ENCODE peak calls at places on chromosomes 16 and 17, in four cellular contexts. Q, I, W and R are unnamed samples.

GRCh38 chr16:85047867-85048455 is 20.4 kb downstream of the KIAA0513 start:
- DNase-seq in I (no peak), Q (no peak), W (no peak), R (no peak)

GRCh38 chr16:89200850-89201466 is 621 bp upstream of the SLC22A31 start:
- DNase-seq in Q (peak; percentile 40), W (no peak), I (no peak), R (no peak)

GRCh38 chr17:80512233-80512632 is 32.4 kb upstream of the RPTOR start:
- DNase-seq in W (no peak), Q (no peak), I (no peak), R (no peak)

GRCh38 chr16:2482181-2483107 is 7.5 kb downstream of the TBC1D24 start:
- DNase-seq in W (no peak), Q (no peak), I (no peak), R (no peak)

GRCh38 chr17:21418446-21419298 is 42.5 kb downstream of the KCNJ12 start:
- DNase-seq in I (no peak), Q (no peak), W (no peak), R (no peak)

GRCh38 chr17:67212716-67213417 is 32.1 kb downstream of the HELZ start:
- DNase-seq in W (no peak), Q (no peak), I (peak; percentile 49), R (no peak)

GRCh38 chr16:67394271-67395104 is 1.2 kb upstream of the TPPP3 start:
- DNase-seq in Q (no peak), I (no peak), W (no peak), R (no peak)

GRCh38 chr16:53456625-53457024 is 22.4 kb downstream of the RBL2 start:
- DNase-seq in I (no peak), Q (no peak), W (peak; percentile 18), R (peak; percentile 37)

GRCh38 chr17:69057280-69057679 is 3.4 kb downstream of the ABCA9 start:
- DNase-seq in W (no peak), I (no peak), Q (no peak), R (no peak)

GRCh38 chr17:6796017-6796886 is 20.2 kb downstream of the FBXO39 start:
- DNase-seq in Q (no peak), I (peak; percentile 55), W (no peak), R (no peak)

GRCh38 chr17:42679492-42680330 is 1.9 kb downstream of the CCR10 start:
- DNase-seq in Q (peak; percentile 95), W (peak; percentile 67), I (peak; percentile 59), R (peak; percentile 58)

GRCh38 chr17:37446027-37446426 is 39.3 kb downstream of the TADA2A start:
- DNase-seq in Q (no peak), I (peak; percentile 19), W (no peak), R (no peak)

GRCh38 chr16:19757026-19757425 is 39.0 kb downstream of the IQCK start:
- DNase-seq in W (no peak), Q (no peak), I (peak; percentile 28), R (no peak)

GRCh38 chr16:8655184-8655717 is 19.2 kb upstream of the ABAT start:
- DNase-seq in I (peak; percentile 36), Q (peak; percentile 63), W (no peak), R (no peak)

GRCh38 chr16:54511181-54511731 is 224.7 kb upstream of the IRX3 start:
- DNase-seq in Q (no peak), I (peak; percentile 5), W (no peak), R (no peak)

GRCh38 chr16:1610841-1611653 is 825 bp downstream of the IFT140 start:
- DNase-seq in W (no peak), I (peak; percentile 81), Q (no peak), R (no peak)

GRCh38 chr17:37488009-37488604 is 1.6 kb upstream of the DUSP14 start:
- DNase-seq in W (no peak), I (peak; percentile 96), Q (no peak), R (no peak)

GRCh38 chr17:8728251-8728925 is 16.2 kb downstream of the CCDC42 start:
- DNase-seq in Q (no peak), W (no peak), I (no peak), R (no peak)

GRCh38 chr16:74563828-74564263 is 43.1 kb downstream of the GLG1 start:
- DNase-seq in Q (no peak), W (no peak), I (no peak), R (no peak)

GRCh38 chr17:50565559-50566350 is 5.2 kb downstream of the CACNA1G start:
- DNase-seq in Q (no peak), W (no peak), I (no peak), R (no peak)

GRCh38 chr16:47574091-47575054 is 113.2 kb downstream of the PHKB start:
- DNase-seq in Q (no peak), W (no peak), I (peak; percentile 85), R (no peak)

GRCh38 chr17:83118071-83118841 is 38.8 kb downstream of the METRNL start:
- DNase-seq in Q (no peak), W (no peak), I (no peak), R (no peak)

GRCh38 chr17:49963626-49964538 is 5.1 kb upstream of the DLX4 start:
- DNase-seq in W (no peak), I (no peak), Q (peak; percentile 69), R (no peak)

GRCh38 chr16:81796035-81796434 is 16.9 kb downstream of the PLCG2 start:
- DNase-seq in W (no peak), I (no peak), Q (no peak), R (no peak)

GRCh38 chr16:73713817-73714495 is 582.7 kb upstream of the PSMD7 start:
- DNase-seq in W (no peak), Q (peak; percentile 60), I (no peak), R (no peak)

GRCh38 chr17:3920940-3921852 is 4.9 kb upstream of the P2RX1 start:
- DNase-seq in W (no peak), Q (no peak), I (no peak), R (no peak)

GRCh38 chr17:69597898-69598692 is 183.6 kb downstream of the MAP2K6 start:
- DNase-seq in I (peak; percentile 73), W (no peak), Q (no peak), R (no peak)

GRCh38 chr16:16075463-16076399 is 126.3 kb downstream of the ABCC1 start:
- DNase-seq in W (no peak), I (no peak), Q (no peak), R (no peak)

GRCh38 chr16:82636485-82636884 is 9.7 kb downstream of the CDH13 start:
- DNase-seq in Q (no peak), I (no peak), W (no peak), R (no peak)

GRCh38 chr16:10762336-10762995 is 18.8 kb downstream of the NUBP1 start:
- DNase-seq in W (no peak), I (no peak), Q (no peak), R (no peak)

GRCh38 chr17:17514993-17515920 is 19.1 kb upstream of the RASD1 start:
- DNase-seq in I (no peak), Q (peak; percentile 87), W (no peak), R (no peak)

GRCh38 chr17:72928454-72929136 is 163.9 kb downstream of the SLC39A11 start:
- DNase-seq in Q (no peak), I (no peak), W (no peak), R (no peak)

GRCh38 chr17:76753061-76753961 is 15.4 kb downstream of the MFSD11 start:
- DNase-seq in I (peak; percentile 55), Q (no peak), W (no peak), R (no peak)

GRCh38 chr17:18920911-18921441 is 31.0 kb upstream of the SLC5A10 start:
- DNase-seq in W (no peak), Q (no peak), I (peak; percentile 41), R (no peak)

GRCh38 chr16:19415461-19415860 is 2.2 kb upstream of the TMC5 start:
- DNase-seq in I (peak; percentile 26), W (no peak), Q (no peak), R (no peak)